ENCODE peak calls at places on chromosome 17, in six cellular contexts. F is stomach, C is transverse colon, M is prostate gland, U is esophagus muscularis mucosa, S is upper lobe of left lung. H is an unnamed sample.

GRCh38 chr17:65572581-65573282 is 11.3 kb upstream of the AXIN2 start:
- DNase-seq in F (no peak), C (no peak), M (no peak), U (no peak), S (no peak), H (no peak)

GRCh38 chr17:74635418-74635817 is 11.9 kb upstream of the CD300E start:
- DNase-seq in F (no peak), C (no peak), M (no peak), U (no peak), S (no peak), H (no peak)

GRCh38 chr17:19501219-19501618 is 32.4 kb upstream of the SLC47A1 start:
- DNase-seq in F (no peak), C (no peak), M (no peak), U (no peak), S (no peak), H (no peak)

GRCh38 chr17:73639926-73640325 is 4.3 kb downstream of the SDK2 start:
- DNase-seq in F (peak; percentile 24), C (peak; percentile 46), M (peak; percentile 79), U (no peak), S (no peak), H (peak; percentile 33)

GRCh38 chr17:50527155-50527762 is 5.3 kb upstream of the EPN3 start:
- DNase-seq in F (no peak), C (no peak), M (no peak), U (no peak), S (no peak), H (no peak)

GRCh38 chr17:44375196-44376017 is 11.8 kb upstream of the FAM171A2 start:
- DNase-seq in F (no peak), C (no peak), M (no peak), U (no peak), S (peak; percentile 50), H (no peak)

GRCh38 chr17:21376835-21377690 is 906 bp downstream of the KCNJ12 start:
- DNase-seq in F (peak; percentile 52), C (no peak), M (no peak), U (no peak), S (peak; percentile 89), H (no peak)

GRCh38 chr17:58279736-58280479 is 827 bp downstream of the MPO start:
- DNase-seq in F (no peak), C (no peak), M (no peak), U (no peak), S (peak; percentile 78), H (peak; percentile 84)

GRCh38 chr17:83155128-83156081 is 76.0 kb downstream of the METRNL start:
- DNase-seq in F (no peak), C (no peak), M (no peak), U (peak; percentile 94), S (peak; percentile 85), H (peak; percentile 54)

GRCh38 chr17:18246880-18247612 is 11.5 kb downstream of the FLII start:
- DNase-seq in F (peak; percentile 95), C (peak; percentile 93), M (peak; percentile 90), U (no peak), S (peak; percentile 91), H (peak; percentile 87)

GRCh38 chr17:18041776-18042175 is 2.6 kb downstream of the GID4 start:
- DNase-seq in F (no peak), C (no peak), M (no peak), U (no peak), S (no peak), H (peak; percentile 41)

GRCh38 chr17:35666967-35667552 is 64.4 kb upstream of the RASL10B start:
- DNase-seq in F (no peak), C (no peak), M (no peak), U (no peak), S (no peak), H (no peak)

GRCh38 chr17:36721560-36722120 is 120.3 kb downstream of the MRM1 start:
- DNase-seq in F (no peak), C (no peak), M (no peak), U (no peak), S (no peak), H (no peak)

GRCh38 chr17:81106716-81107115 is 58.6 kb upstream of the PVALEF start:
- DNase-seq in F (no peak), C (no peak), M (no peak), U (no peak), S (peak; percentile 83), H (no peak)

GRCh38 chr17:35117984-35118383 is 1.7 kb downstream of the RAD51D start:
- DNase-seq in F (no peak), C (no peak), M (no peak), U (no peak), S (no peak), H (no peak)

GRCh38 chr17:54900457-54901229 is at the start of gene TOM1L1:
- DNase-seq in F (peak; percentile 90), C (peak; percentile 89), M (peak; percentile 75), U (no peak), S (peak; percentile 93), H (no peak)
- TF ChIP-seq CTCF in F (peak; percentile 27), C (peak; percentile 25), M (peak; percentile 39), U (peak; percentile 12), S (no peak), H (no peak)

GRCh38 chr17:78832541-78832810 is 8.1 kb downstream of the USP36 start:
- DNase-seq in F (no peak), C (no peak), M (no peak), U (no peak), S (no peak), H (no peak)
- H3K9me3 ChIP-seq in F (no peaks in the 10 kb centered on the region), C (no peaks in the 10 kb centered on the region), M (no peaks in the 10 kb centered on the region), U (no peaks in the 10 kb centered on the region), S (no peaks in the 10 kb centered on the region), H (no peaks in the 10 kb centered on the region)

GRCh38 chr17:5000237-5000639 is 2.5 kb downstream of the KIF1C start:
- DNase-seq in F (peak; percentile 41), C (peak; percentile 56), M (no peak), U (no peak), S (peak; percentile 79), H (no peak)
- TF ChIP-seq POLR2AphosphoS5 in F (no peak), C (no peak), M (peak; percentile 11), U (peak; percentile 71), S (peak; percentile 28), H (no peak)

GRCh38 chr17:1123397-1124237 is 56.2 kb downstream of the ABR start:
- DNase-seq in F (no peak), C (no peak), M (no peak), U (no peak), S (no peak), H (no peak)

GRCh38 chr17:1124896-1125774 is 54.6 kb downstream of the ABR start:
- DNase-seq in F (no peak), C (no peak), M (no peak), U (no peak), S (no peak), H (no peak)

GRCh38 chr17:1124238-1124699 is 55.5 kb downstream of the ABR start:
- DNase-seq in F (no peak), C (no peak), M (no peak), U (no peak), S (no peak), H (no peak)

GRCh38 chr17:1120596-1121441 is 59.0 kb downstream of the ABR start:
- DNase-seq in F (no peak), C (no peak), M (no peak), U (no peak), S (no peak), H (no peak)

DNA sequence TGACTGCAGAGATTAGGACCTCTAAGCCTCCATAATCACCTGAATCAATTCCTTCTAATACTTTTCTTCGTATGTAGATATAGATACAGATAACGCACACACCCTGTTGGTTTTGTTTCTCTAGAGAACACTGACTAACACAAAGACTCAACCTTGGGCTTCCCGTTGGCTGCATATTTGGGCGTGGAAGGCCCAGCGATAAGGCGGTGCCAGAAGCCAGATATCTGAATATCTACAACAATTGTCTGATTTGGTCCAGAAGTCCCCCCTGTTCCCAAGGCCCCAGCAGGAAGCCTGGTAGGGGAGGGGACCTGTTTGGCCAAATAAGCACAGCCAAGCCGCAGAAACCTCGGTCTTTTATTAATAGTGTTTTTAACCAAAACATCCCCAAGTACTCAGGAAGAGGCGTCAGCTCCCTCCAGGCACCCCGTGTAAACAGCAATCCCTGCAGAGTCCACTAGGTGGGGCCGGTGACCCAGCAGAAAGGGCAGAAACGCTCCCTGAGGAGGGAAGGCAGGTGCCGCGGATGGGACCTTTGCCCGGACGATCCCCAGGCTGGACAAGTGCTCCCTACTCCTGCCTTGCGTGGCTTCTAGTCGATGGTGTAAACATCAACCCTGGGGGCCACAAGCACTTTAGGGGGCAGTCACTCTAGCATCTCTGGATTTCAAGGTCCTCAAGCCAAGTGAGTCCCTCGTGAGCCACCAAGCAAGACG is 56.9 kb downstream of the ABR start:
- DNase-seq in F (peak; percentile 93), C (peak; percentile 94), M (peak; percentile 72), U (peak; percentile 97), S (no peak), H (peak; percentile 93)
- TF ChIP-seq CTCF in F (peak; percentile 85), C (peak; percentile 90), M (peak; percentile 95), U (peak; percentile 99), S (peak; percentile 92), H (peak; percentile 92)

GRCh38 chr17:16551878-16552636 is 16.9 kb downstream of the ZNF287 start:
- DNase-seq in F (no peak), C (no peak), M (no peak), U (no peak), S (no peak), H (no peak)

DNA sequence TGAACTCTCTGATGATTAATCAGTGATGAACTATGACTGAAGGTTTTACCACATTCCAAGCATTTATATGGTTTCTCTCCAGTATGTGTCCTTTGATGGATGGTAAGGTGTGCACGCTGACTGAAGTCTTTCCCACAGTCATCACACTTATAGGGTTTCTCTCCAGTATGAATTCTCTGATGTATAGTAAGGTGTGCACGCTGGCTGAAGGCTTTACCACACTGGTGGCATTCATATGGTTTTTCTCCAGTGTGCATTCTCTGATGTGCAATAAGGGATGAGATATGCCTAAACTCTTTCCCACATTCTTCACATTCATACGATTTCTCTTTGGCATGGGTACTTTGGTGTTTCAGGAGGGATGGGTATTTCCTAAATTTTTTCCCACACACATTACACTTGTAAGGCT is 16.4 kb downstream of the ZNF287 start:
- DNase-seq in F (no peak), C (no peak), M (no peak), U (no peak), S (no peak), H (no peak)
- H3K9me3 ChIP-seq in F (peaks cover 36% of the 10 kb centered on the region), C (peaks cover 76% of the 10 kb centered on the region), M (no peaks in the 10 kb centered on the region), U (peaks cover 92% of the 10 kb centered on the region), S (peaks cover 98% of the 10 kb centered on the region), H (peaks cover 100% of the 10 kb centered on the region)

GRCh38 chr17:49210158-49211029 is at the start of the genes ABI3 and GNGT2:
- DNase-seq in F (peak; percentile 37), C (peak; percentile 70), M (no peak), U (no peak), S (peak; percentile 58), H (peak; percentile 91)
- TF ChIP-seq POLR2AphosphoS5 in F (peak; percentile 70), C (peak; percentile 70), M (no peak), U (peak; percentile 58), S (peak; percentile 82), H (peak; percentile 96)

GRCh38 chr17:6092923-6093468 is 22.8 kb downstream of the WSCD1 start:
- DNase-seq in F (no peak), C (no peak), M (no peak), U (no peak), S (no peak), H (peak; percentile 41)
- TF ChIP-seq CTCF in F (no peak), C (no peak), M (no peak), U (no peak), S (no peak), H (no peak)

GRCh38 chr17:29278692-29279091 is 15.3 kb downstream of the NUFIP2 start:
- DNase-seq in F (no peak), C (no peak), M (no peak), U (no peak), S (no peak), H (no peak)
- H3K9me3 ChIP-seq in F (no peaks in the 10 kb centered on the region), C (no peaks in the 10 kb centered on the region), M (no peaks in the 10 kb centered on the region), U (no peaks in the 10 kb centered on the region), S (no peaks in the 10 kb centered on the region), H (no peaks in the 10 kb centered on the region)

GRCh38 chr17:78176548-78177025 is 8.2 kb downstream of the SYNGR2 start:
- DNase-seq in F (peak; percentile 84), C (peak; percentile 83), M (peak; percentile 73), U (no peak), S (peak; percentile 96), H (peak; percentile 96)
- TF ChIP-seq POLR2AphosphoS5 in F (peak; percentile 13), C (no peak), M (peak; percentile 43), U (peak; percentile 28), S (no peak), H (peak; percentile 85)

H was measured in spleen.